ENCODE peak calls at places on chromosome 1, in six cellular contexts. B is GM23338, F is HCT116, N is HepG2, A is K562, S is GM12878. V is an unnamed sample.

GRCh38 chr1:199123615-199124014 is 484.8 kb downstream of the PTPRC start:
- DNase-seq in B (no peak), A (no peak), N (no peak), F (no peak), S (no peak), V (peak; percentile 86)

GRCh38 chr1:116164056-116164889 is 53.1 kb downstream of the MAB21L3 start:
- DNase-seq in B (no peak), F (no peak), A (no peak), N (no peak), S (no peak), V (no peak)

GRCh38 chr1:185244015-185244747 is 72.9 kb downstream of the IVNS1ABP start:
- DNase-seq in F (no peak), B (no peak), N (no peak), S (no peak), A (peak; percentile 37), V (no peak)

GRCh38 chr1:21378705-21379494 is 61.0 kb upstream of the NBPF3 start:
- DNase-seq in B (no peak), S (no peak), F (no peak), N (no peak), A (peak; percentile 64), V (no peak)

GRCh38 chr1:187928288-187928687 is 1099.5 kb downstream of the PLA2G4A start:
- DNase-seq in N (peak; percentile 29), S (no peak), A (peak; percentile 1), B (peak; percentile 85), F (peak; percentile 7), V (no peak)

GRCh38 chr1:164605254-164606091 is 46.5 kb downstream of the PBX1 start:
- DNase-seq in N (no peak), S (no peak), F (no peak), A (no peak), B (peak; percentile 70), V (no peak)

GRCh38 chr1:157095551-157095950 is 4.1 kb downstream of the ETV3L start:
- DNase-seq in S (no peak), A (no peak), F (no peak), N (no peak), B (no peak), V (no peak)

GRCh38 chr1:33142483-33143065 is 39.3 kb downstream of the TRIM62 start:
- DNase-seq in N (no peak), B (no peak), S (no peak), F (no peak), A (no peak), V (no peak)

GRCh38 chr1:154739654-154740053 is 130.4 kb downstream of the KCNN3 start:
- DNase-seq in A (no peak), B (no peak), N (no peak), S (no peak), F (no peak), V (no peak)

GRCh38 chr1:21693732-21694131 is 24.6 kb upstream of the RAP1GAP start:
- DNase-seq in B (no peak), N (no peak), S (no peak), F (no peak), A (no peak), V (no peak)

GRCh38 chr1:155976913-155977606 is 1.3 kb downstream of the ARHGEF2 start:
- DNase-seq in A (peak; percentile 32), N (no peak), S (no peak), B (no peak), F (no peak), V (peak; percentile 30)

GRCh38 chr1:11842154-11843041 is 5.2 kb downstream of the NPPA start:
- DNase-seq in F (no peak), N (peak; percentile 92), S (peak; percentile 24), A (peak; percentile 100), B (no peak), V (peak; percentile 92)

GRCh38 chr1:25826571-25826970 is 6.8 kb downstream of the MTFR1L start:
- DNase-seq in B (no peak), N (no peak), A (no peak), S (no peak), F (no peak), V (no peak)

GRCh38 chr1:31671147-31671546 is 26.5 kb upstream of the PEF1 start:
- DNase-seq in A (no peak), F (no peak), S (no peak), N (no peak), B (no peak), V (no peak)

GRCh38 chr1:233281711-233282581 is 13.6 kb downstream of the PCNX2 start:
- DNase-seq in F (no peak), A (no peak), N (no peak), B (no peak), S (peak; percentile 38), V (peak; percentile 56)

GRCh38 chr1:17128361-17128760 is 9.1 kb upstream of the PADI2 start:
- DNase-seq in B (peak; percentile 54), N (no peak), F (peak; percentile 50), A (no peak), S (no peak), V (peak; percentile 47)

GRCh38 chr1:88509369-88509768 is 174.7 kb upstream of the PKN2 start:
- DNase-seq in B (no peak), F (no peak), N (no peak), A (no peak), S (no peak), V (no peak)

GRCh38 chr1:196400478-196401453 is 207.5 kb downstream of the KCNT2 start:
- DNase-seq in N (peak; percentile 83), F (no peak), A (no peak), S (no peak), B (no peak), V (peak; percentile 54)

GRCh38 chr1:241605146-241605805 is 34.9 kb downstream of the CHML start:
- DNase-seq in A (peak; percentile 39), F (no peak), B (peak; percentile 59), N (peak; percentile 26), S (no peak), V (no peak)

GRCh38 chr1:156511656-156512055 is 11.1 kb upstream of the MEF2D start:
- DNase-seq in A (no peak), F (no peak), S (no peak), B (no peak), N (no peak), V (no peak)

GRCh38 chr1:110345480-110345879 is 6.3 kb downstream of the RBM15 start:
- DNase-seq in N (no peak), A (no peak), S (no peak), B (no peak), F (no peak), V (no peak)

GRCh38 chr1:99348375-99349132 is 84.3 kb downstream of the PLPPR4 start:
- DNase-seq in F (no peak), S (no peak), A (no peak), B (no peak), N (no peak), V (no peak)

GRCh38 chr1:62210960-62211359 is 16.3 kb downstream of the L1TD1 start:
- DNase-seq in A (no peak), N (no peak), F (no peak), B (no peak), S (no peak), V (no peak)

GRCh38 chr1:41866285-41866684 is 52.4 kb downstream of the HIVEP3 start:
- DNase-seq in B (no peak), S (no peak), N (no peak), F (no peak), A (no peak), V (no peak)

GRCh38 chr1:19372136-19372514 is 60.0 kb downstream of the SLC66A1 start:
- DNase-seq in F (no peak), B (no peak), S (no peak), A (no peak), N (no peak), V (no peak)
- TF ChIP-seq POLR2AphosphoS5 in F (no peak), B (no peak), S (no peak), A (no peak), N (no peak), V (no peak)

GRCh38 chr1:1600861-1601563 is 1.1 kb upstream of the FNDC10 start:
- DNase-seq in A (no peak), F (no peak), N (no peak), S (no peak), B (no peak), V (no peak)
- TF ChIP-seq REST in A (no peak), F (no peak), N (no peak), S (no peak), B (no peak), V (no peak)

GRCh38 chr1:160631983-160632625 is 14.7 kb downstream of the SLAMF1 start:
- DNase-seq in N (no peak), B (no peak), A (no peak), F (no peak), S (no peak), V (no peak)
- H3K4me3 ChIP-seq in N (no peak overlapping the region), B (no peak overlapping the region), A (no peak overlapping the region), F (no peak overlapping the region), S (no peak overlapping the region), V (no peak overlapping the region)

DNA sequence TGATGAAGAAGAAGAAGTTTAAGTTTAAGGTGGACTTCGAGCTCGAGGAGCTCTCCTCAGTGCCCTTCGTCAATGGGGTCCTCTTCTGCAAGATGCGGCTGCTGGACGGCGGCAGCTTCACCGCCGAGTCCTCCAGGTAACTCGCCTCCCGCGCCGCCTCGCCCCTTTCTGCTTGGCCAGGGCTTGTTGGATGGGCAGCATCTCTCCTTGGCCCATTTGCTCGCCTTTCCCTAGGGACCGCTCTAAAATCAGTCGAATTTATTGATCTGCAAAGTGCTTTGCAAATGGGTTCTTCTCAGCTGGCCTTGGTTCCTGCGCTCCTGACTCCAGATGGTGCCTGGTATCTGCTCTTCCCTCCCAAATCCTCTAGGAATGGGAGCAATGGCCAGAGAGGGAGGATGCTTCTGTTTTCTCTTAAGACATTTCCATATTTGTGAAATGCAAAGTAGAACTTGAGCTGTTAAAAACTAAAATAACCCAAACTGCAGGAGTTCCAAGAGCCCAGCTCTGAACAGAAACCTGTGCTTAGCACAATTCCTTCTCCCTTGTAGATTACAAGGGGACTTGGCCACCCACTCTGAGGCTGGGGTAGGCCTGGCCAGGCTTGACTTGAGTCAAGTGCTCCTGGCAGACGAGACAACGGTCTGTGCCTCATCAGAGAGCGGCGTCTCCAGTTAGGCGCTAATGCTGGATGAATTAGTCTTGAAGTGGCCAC is 687 bp downstream of the EEIG2 start:
- DNase-seq in N (peak; percentile 9), F (peak; percentile 70), B (peak; percentile 80), A (peak; percentile 88), S (no peak), V (peak; percentile 45)
- TF ChIP-seq POLR2AphosphoS5 in N (no peak), F (peak; percentile 76), B (peak; percentile 75), A (peak; percentile 33), S (peak; percentile 48), V (no peak)

GRCh38 chr1:1022322-1023090 is 2.6 kb downstream of the AGRN start:
- DNase-seq in A (no peak), B (no peak), F (no peak), N (no peak), S (no peak), V (no peak)

GRCh38 chr1:1020000-1020404 is at the start of gene AGRN:
- DNase-seq in B (peak; percentile 45), A (peak; percentile 72), N (no peak), F (no peak), S (no peak), V (no peak)

GRCh38 chr1:1021860-1022259 is 1.9 kb downstream of the AGRN start:
- DNase-seq in N (no peak), A (no peak), S (no peak), F (no peak), B (no peak), V (no peak)

GRCh38 chr1:1020415-1021009 is 592 bp downstream of the AGRN start:
- DNase-seq in S (no peak), A (peak; percentile 68), B (peak; percentile 28), F (no peak), N (no peak), V (no peak)

GRCh38 chr1:1021010-1021845 is 1.3 kb downstream of the AGRN start:
- DNase-seq in S (no peak), N (no peak), A (peak; percentile 89), F (no peak), B (peak; percentile 41), V (no peak)
- TF ChIP-seq REST in S (no peak), N (no peak), A (peak; percentile 46), F (no peak), B (no peak), V (no peak)

GRCh38 chr1:179955318-179955638 is 668 bp downstream of the CEP350 start:
- DNase-seq in B (no peak), A (no peak), F (no peak), N (no peak), S (no peak), V (peak; percentile 32)
- H3K4me3 ChIP-seq in B (peak overlapping the region; percentile 66), A (peak overlapping the region; percentile 84), F (peak overlapping the region; percentile 53), N (peak overlapping the region; percentile 96), S (peak overlapping the region; percentile 85), V (peak overlapping the region; percentile 92)